ENCODE peak calls at places on chromosomes 7 and 10, in six cellular contexts. I, R, T, G, W and B are unnamed samples. For H3K4me1, the result is how much of the 10 kb centered on the place peaks cover.

GRCh38 chr10:31774291-31774900 is 154.2 kb downstream of the ARHGAP12 start:
- DNase-seq in I (no peak), G (no peak), T (no peak), R (no peak), W (peak), B (no peak)

GRCh38 chr7:22413211-22413610 is 56.3 kb upstream of the RAPGEF5 start:
- DNase-seq in I (no peak), W (no peak), G (no peak), R (no peak), T (no peak), B (no peak)

GRCh38 chr7:49783446-49783845 is 10.0 kb downstream of the VWC2 start:
- DNase-seq in W (no peak), R (no peak), G (no peak), I (no peak), T (no peak), B (no peak)

GRCh38 chr10:75165684-75166622 is 44.6 kb upstream of the VDAC2 start:
- DNase-seq in I (no peak), R (no peak), T (no peak), G (no peak), W (peak), B (no peak)

GRCh38 chr7:44973610-44974401 is 5.0 kb downstream of the MYO1G start:
- DNase-seq in R (no peak), G (no peak), W (peak), I (no peak), T (no peak), B (no peak)

GRCh38 chr10:102424145-102424544 is 3.5 kb downstream of the FBXL15 start:
- DNase-seq in T (no peak), I (no peak), W (no peak), G (no peak), R (no peak), B (no peak)

GRCh38 chr7:122553761-122554160 is 145.2 kb downstream of the RNF133 start:
- DNase-seq in R (no peak), I (no peak), W (no peak), G (no peak), T (no peak), B (no peak)

GRCh38 chr7:50610521-50611277 is 45.5 kb upstream of the DDC start:
- DNase-seq in R (no peak), I (no peak), W (no peak), T (no peak), G (no peak), B (no peak)

GRCh38 chr7:96241834-96242233 is 80.1 kb downstream of the SLC25A13 start:
- DNase-seq in I (no peak), W (no peak), R (no peak), T (no peak), G (no peak), B (no peak)

GRCh38 chr10:62459072-62459471 is 84.9 kb downstream of the ZNF365 start:
- DNase-seq in T (no peak), G (no peak), I (no peak), R (no peak), W (no peak), B (no peak)

GRCh38 chr7:27160147-27160545 is 3.7 kb upstream of the HOXA7 start:
- DNase-seq in R (no peak), W (no peak), G (peak), I (peak), T (peak), B (no peak)

GRCh38 chr10:93493162-93493561 is 3.2 kb upstream of the CEP55 start:
- DNase-seq in T (no peak), G (no peak), I (no peak), W (no peak), R (no peak), B (no peak)

GRCh38 chr10:93498196-93498595 is 1.8 kb downstream of the CEP55 start:
- DNase-seq in I (no peak), R (no peak), T (no peak), W (no peak), G (no peak), B (no peak)

GRCh38 chr10:93496322-93497041 is at the start of gene CEP55:
- DNase-seq in T (peak), G (peak), R (peak), I (peak), W (peak), B (peak)

GRCh38 chr10:93494494-93494893 is 1.9 kb upstream of the CEP55 start:
- DNase-seq in W (no peak), T (no peak), R (no peak), I (no peak), G (no peak), B (no peak)

GRCh38 chr10:93495654-93496321 is 624 bp upstream of the CEP55 start:
- DNase-seq in W (peak), I (no peak), R (peak), G (no peak), T (no peak), B (no peak)
- H3K27ac ChIP-seq in W (peak), I (peak), R (peak), G (peak), T (no peak), B (peak)

GRCh38 chr10:132518572-132519381 is 18.8 kb upstream of the INPP5A start:
- DNase-seq in W (no peak), G (no peak), R (no peak), T (peak), I (no peak), B (no peak)

GRCh38 chr10:132515811-132516726 is 21.5 kb upstream of the INPP5A start:
- DNase-seq in R (no peak), T (no peak), G (peak), I (peak), W (no peak), B (no peak)

GRCh38 chr10:132514841-132515521 is 22.6 kb upstream of the INPP5A start:
- DNase-seq in W (no peak), T (no peak), I (peak), R (no peak), G (peak), B (no peak)

GRCh38 chr10:132517951-132518521 is 19.6 kb upstream of the INPP5A start:
- DNase-seq in R (no peak), I (peak), W (no peak), G (peak), T (no peak), B (no peak)

DNA sequence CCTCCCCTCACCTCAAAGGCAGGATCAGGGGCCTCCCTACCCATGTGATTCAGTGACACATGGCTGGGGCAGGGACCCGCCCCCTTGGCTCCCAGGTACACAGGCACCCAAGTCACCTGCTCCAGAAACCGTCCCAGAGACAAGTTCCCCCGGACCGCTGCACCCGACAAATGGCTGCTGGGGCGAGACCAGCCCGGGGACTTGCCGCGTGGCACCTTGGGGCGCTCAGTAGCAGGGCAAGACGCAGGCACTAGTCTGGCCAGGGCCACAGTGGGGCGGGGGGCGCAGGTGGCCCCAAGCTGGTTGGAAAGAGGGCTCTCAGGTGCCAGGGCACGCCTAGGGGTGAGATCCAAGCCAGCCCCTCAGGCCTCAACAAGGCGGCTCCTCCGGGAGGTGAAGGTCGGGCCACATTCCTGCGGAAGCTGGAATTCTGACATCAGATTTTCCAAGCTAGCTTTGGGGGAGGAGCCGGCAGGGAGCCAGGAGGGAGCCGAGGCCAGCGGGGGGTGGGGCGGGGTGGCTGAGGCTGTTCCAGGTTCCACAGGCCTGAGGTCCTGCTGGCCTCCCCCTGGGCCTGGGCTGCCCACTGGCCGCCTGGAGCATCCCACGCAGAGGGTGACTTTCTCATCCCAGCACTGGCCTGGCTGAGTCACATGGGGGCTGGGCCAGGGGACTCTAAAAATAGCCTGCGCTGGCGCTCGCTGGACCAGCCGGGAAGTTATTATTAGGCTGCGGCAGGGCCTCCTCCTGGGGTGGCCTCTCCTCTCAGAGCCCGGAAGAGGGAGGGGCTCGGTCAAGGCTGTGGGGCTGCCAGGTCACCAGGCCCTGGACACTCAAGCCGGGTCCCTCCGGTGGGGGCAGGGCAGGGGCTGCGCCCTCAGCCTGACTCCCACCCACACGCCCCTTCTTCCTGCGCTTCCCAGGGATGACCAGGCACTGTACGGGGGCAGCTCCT is 20.5 kb upstream of the INPP5A start:
- DNase-seq in R (peak), I (peak), W (peak), T (peak), G (peak), B (peak)
- TF ChIP-seq EP300 in R (no peak), I (peak), W (peak), T (peak), G (no peak), B (no peak)

GRCh38 chr7:121371367-121371766 is 24.7 kb downstream of the FAM3C start:
- DNase-seq in I (no peak), W (no peak), G (no peak), T (no peak), R (no peak), B (no peak)
- H3K4me1 ChIP-seq in I (under half), W (under half), G (under half), T (under half), R (under half), B (under half)

DNA sequence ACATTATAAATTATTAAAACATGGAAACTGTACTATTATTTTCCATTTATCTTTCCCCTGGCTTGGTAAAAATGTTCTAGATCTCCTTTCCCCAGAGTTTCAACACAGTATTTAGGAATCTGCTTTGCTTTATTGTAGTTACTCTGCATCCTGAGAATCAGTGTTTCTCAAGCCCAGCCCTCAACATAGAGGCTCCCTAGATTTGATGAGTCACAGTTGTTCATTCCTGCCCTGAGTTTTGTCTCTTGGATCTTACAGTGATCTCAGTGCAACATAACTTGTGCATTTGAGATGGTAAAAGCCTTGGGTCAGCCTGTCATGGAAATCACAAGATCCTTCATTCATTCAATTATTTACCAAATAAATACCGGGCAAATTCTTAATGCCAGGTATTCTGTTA is 63.0 kb downstream of the VAX1 start:
- DNase-seq in R (no peak), T (no peak), I (no peak), W (no peak), G (no peak), B (no peak)
- H3K27ac ChIP-seq in R (no peak), T (no peak), I (no peak), W (no peak), G (no peak), B (no peak)